ENCODE peak calls at places on chromosomes 2 and 18, in seven cellular contexts. P is stomach, C is K562, A is tibial artery, Z is neural crest cell, H is BJ, Q is IMR-90. F is an unnamed sample.

GRCh38 chr2:16109821-16110310 is 169.5 kb downstream of the MYCN start:
- DNase-seq in H (no peak), Z (no peak), A (no peak), C (no peak), P (no peak), Q (no peak), F (no peak)

GRCh38 chr2:28155627-28156026 is 237.0 kb upstream of the FOSL2 start:
- DNase-seq in C (peak), Z (no peak), H (no peak), A (no peak), P (no peak), Q (no peak), F (no peak)

GRCh38 chr2:147538088-147538487 is 306.7 kb upstream of the ACVR2A start:
- DNase-seq in Z (no peak), Q (peak), H (peak), A (no peak), P (no peak), C (no peak), F (no peak)

GRCh38 chr2:111054791-111055627 is 65.7 kb upstream of the BCL2L11 start:
- DNase-seq in Z (no peak), P (no peak), A (no peak), Q (no peak), H (no peak), C (no peak), F (no peak)

GRCh38 chr2:65554765-65555561 is 122.6 kb upstream of the SPRED2 start:
- DNase-seq in C (peak), A (no peak), H (no peak), Q (peak), Z (no peak), P (no peak), F (no peak)

GRCh38 chr2:206220997-206221396 is 53.5 kb upstream of the ZDBF2 start:
- DNase-seq in A (no peak), Z (no peak), H (no peak), C (no peak), Q (no peak), P (no peak), F (no peak)

GRCh38 chr18:77455004-77455403 is 205.4 kb downstream of the GALR1 start:
- DNase-seq in P (no peak), C (no peak), H (no peak), Z (no peak), Q (no peak), A (no peak), F (no peak)

GRCh38 chr18:7590800-7591560 is 23.9 kb downstream of the PTPRM start:
- DNase-seq in H (no peak), Q (peak), C (no peak), A (no peak), Z (no peak), P (no peak), F (peak)

GRCh38 chr2:30305235-30305634 is 73.9 kb downstream of the LBH start:
- DNase-seq in Q (peak), Z (no peak), C (no peak), P (no peak), H (no peak), A (no peak), F (no peak)

GRCh38 chr2:154826827-154827226 is 128.3 kb downstream of the KCNJ3 start:
- DNase-seq in P (no peak), Q (no peak), Z (no peak), C (no peak), H (no peak), A (no peak), F (no peak)

GRCh38 chr2:160609346-160609745 is 115.7 kb upstream of the RBMS1 start:
- DNase-seq in P (no peak), Z (no peak), H (no peak), A (no peak), C (no peak), Q (no peak), F (no peak)

GRCh38 chr2:160613466-160614153 is 120.0 kb upstream of the RBMS1 start:
- DNase-seq in C (no peak), P (no peak), Z (no peak), A (no peak), Q (peak), H (peak), F (no peak)

GRCh38 chr2:160614391-160614790 is 120.8 kb upstream of the RBMS1 start:
- DNase-seq in H (no peak), Z (no peak), P (no peak), Q (peak), A (no peak), C (no peak), F (no peak)

GRCh38 chr2:160615706-160616105 is 122.1 kb upstream of the RBMS1 start:
- DNase-seq in H (no peak), C (no peak), P (no peak), A (no peak), Q (no peak), Z (no peak), F (no peak)

GRCh38 chr2:160612266-160612864 is 118.8 kb upstream of the RBMS1 start:
- DNase-seq in H (no peak), A (no peak), Z (no peak), P (no peak), C (no peak), Q (peak), F (no peak)
- TF ChIP-seq CTCF in H (no peak), A (no peak), Z (no peak), P (no peak), C (no peak), Q (no peak), F (no peak)

GRCh38 chr2:12990523-12990922 is 273.8 kb downstream of the TRIB2 start:
- DNase-seq in C (no peak), H (no peak), Q (no peak), A (no peak), P (no peak), Z (no peak), F (no peak)
- TF ChIP-seq CTCF in C (no peak), H (peak), Q (peak), A (no peak), P (peak), Z (peak), F (peak)

GRCh38 chr2:236820763-236821344 is 251.2 kb downstream of the ACKR3 start:
- DNase-seq in Q (no peak), C (no peak), A (no peak), Z (no peak), H (no peak), P (no peak), F (no peak)

GRCh38 chr2:236824836-236825235 is 255.2 kb downstream of the ACKR3 start:
- DNase-seq in H (no peak), Q (no peak), A (no peak), Z (no peak), P (peak), C (no peak), F (no peak)

GRCh38 chr2:236825989-236826510 is 256.4 kb downstream of the ACKR3 start:
- DNase-seq in Z (no peak), P (no peak), C (no peak), H (no peak), A (no peak), Q (no peak), F (no peak)

GRCh38 chr2:236823976-236824375 is 254.4 kb downstream of the ACKR3 start:
- DNase-seq in Z (no peak), P (no peak), A (no peak), H (no peak), C (no peak), Q (no peak), F (no peak)

GRCh38 chr2:236823230-236823629 is 253.6 kb downstream of the ACKR3 start:
- DNase-seq in H (no peak), Z (no peak), C (no peak), A (no peak), P (peak), Q (no peak), F (no peak)
- TF ChIP-seq CTCF in H (no peak), Z (no peak), C (no peak), A (no peak), P (no peak), Q (no peak), F (no peak)

GRCh38 chr2:43214253-43214652 is 12.2 kb downstream of the ZFP36L2 start:
- DNase-seq in H (no peak), P (no peak), Q (no peak), A (no peak), Z (no peak), C (no peak), F (no peak)
- TF ChIP-seq CTCF in H (no peak), P (no peak), Q (no peak), A (no peak), Z (no peak), C (peak), F (no peak)

GRCh38 chr2:197356136-197356535 is 45.6 kb upstream of the ANKRD44 start:
- DNase-seq in C (no peak), A (no peak), P (no peak), Q (no peak), H (no peak), Z (no peak), F (no peak)
- TF ChIP-seq CTCF in C (no peak), A (no peak), P (no peak), Q (peak), H (peak), Z (peak), F (no peak)

DNA sequence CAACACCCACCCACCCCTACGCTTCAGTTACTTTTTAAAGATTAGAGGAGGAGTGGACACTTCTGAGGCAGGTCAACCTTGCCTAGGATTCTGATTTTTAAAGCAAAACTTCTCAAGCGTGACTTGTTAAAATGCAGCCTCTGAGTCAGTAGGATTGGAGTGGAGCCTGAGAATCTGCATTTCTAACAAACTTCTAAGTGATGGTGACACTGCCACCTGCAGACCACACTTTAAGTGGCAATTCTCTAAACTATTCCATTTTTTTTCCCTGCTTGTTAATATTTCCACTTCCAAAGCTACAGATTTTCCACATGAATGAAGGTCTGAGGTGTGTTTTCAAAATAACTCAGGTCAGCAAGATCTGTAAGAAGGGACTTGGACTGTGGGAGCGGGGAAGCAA is 171.1 kb upstream of the CCDC150 start:
- DNase-seq in H (no peak), P (no peak), Q (no peak), C (no peak), Z (no peak), A (no peak), F (no peak)
- TF ChIP-seq CTCF in H (no peak), P (no peak), Q (peak), C (peak), Z (peak), A (no peak), F (peak)

DNA sequence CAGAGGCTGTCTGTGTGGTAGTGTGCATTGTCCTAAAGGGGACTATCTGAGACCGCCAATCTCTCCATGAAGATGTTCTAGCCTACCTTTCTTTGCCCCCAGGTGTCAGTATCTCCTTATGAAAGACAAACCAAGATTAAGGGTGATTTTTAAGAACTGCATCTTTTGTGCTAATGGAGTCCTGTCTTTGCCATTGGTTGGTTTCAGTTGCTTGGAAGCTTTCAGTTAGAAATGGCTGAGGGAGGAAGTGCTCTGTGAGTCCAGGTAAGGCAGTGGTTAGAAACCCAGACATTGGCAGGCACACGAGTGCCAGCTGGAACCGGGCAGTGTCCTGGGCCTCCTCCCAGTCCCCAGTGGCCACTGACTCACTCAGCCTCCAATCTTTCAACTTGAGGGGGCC is 111.3 kb downstream of the DOCK10 start:
- DNase-seq in A (no peak), Q (no peak), H (no peak), P (no peak), C (no peak), Z (no peak), F (no peak)
- TF ChIP-seq CTCF in A (no peak), Q (no peak), H (no peak), P (no peak), C (no peak), Z (no peak), F (peak)